ENCODE peak calls at places on chromosome 5, in five cellular contexts. O is neural progenitor cell, H is M059J, Q is hepatic stellate cell, I is T follicular helper cell. M is an unnamed sample.

GRCh38 chr5:158384535-158385421 is 525.8 kb upstream of the CLINT1 start:
- DNase-seq in I (no peak), O (no peak), Q (peak; percentile 40), H (peak; percentile 96), M (peak; percentile 99)

GRCh38 chr5:147484708-147485020 is 25.2 kb downstream of the DPYSL3 start:
- DNase-seq in Q (no peak), I (no peak), O (no peak), H (no peak), M (no peak)

GRCh38 chr5:142671276-142671675 is 14.6 kb downstream of the FGF1 start:
- DNase-seq in Q (no peak), I (no peak), O (no peak), H (no peak), M (no peak)

GRCh38 chr5:12330993-12331588 is 426.8 kb upstream of the CTNND2 start:
- DNase-seq in I (no peak), O (peak; percentile 20), Q (no peak), H (no peak), M (no peak)

GRCh38 chr5:153365547-153365946 is 124.9 kb upstream of the GRIA1 start:
- DNase-seq in O (no peak), Q (no peak), H (no peak), I (no peak), M (no peak)

GRCh38 chr5:111848374-111848914 is 91.5 kb upstream of the NREP start:
- DNase-seq in I (no peak), O (no peak), Q (no peak), H (peak; percentile 48), M (no peak)

GRCh38 chr5:154176191-154176590 is 14.3 kb upstream of the GALNT10 start:
- DNase-seq in O (no peak), I (no peak), Q (no peak), H (peak; percentile 41), M (peak; percentile 47)

GRCh38 chr5:89729623-89730390 is 679.7 kb downstream of the CETN3 start:
- DNase-seq in I (no peak), H (peak; percentile 7), O (no peak), Q (no peak), M (no peak)

GRCh38 chr5:35337332-35338168 is 107.3 kb upstream of the PRLR start:
- DNase-seq in O (peak; percentile 34), H (no peak), I (no peak), Q (no peak), M (no peak)

GRCh38 chr5:82168294-82168693 is 109.9 kb downstream of the RPS23 start:
- DNase-seq in Q (peak; percentile 14), H (peak; percentile 30), O (no peak), I (no peak), M (peak; percentile 43)

GRCh38 chr5:147750065-147750464 is 32.5 kb downstream of the JAKMIP2 start:
- DNase-seq in H (no peak), I (no peak), O (peak; percentile 40), Q (no peak), M (no peak)

GRCh38 chr5:81768960-81769452 is 18.1 kb upstream of the SSBP2 start:
- DNase-seq in Q (peak; percentile 74), O (no peak), H (peak; percentile 93), I (no peak), M (peak; percentile 84)

GRCh38 chr5:133829786-133830185 is 138.6 kb downstream of the C5orf15 start:
- DNase-seq in O (no peak), H (no peak), I (no peak), Q (no peak), M (no peak)

GRCh38 chr5:71569748-71570509 is 17.2 kb upstream of the MCCC2 start:
- DNase-seq in H (no peak), O (no peak), I (no peak), Q (no peak), M (no peak)

GRCh38 chr5:74295141-74295540 is 345.4 kb downstream of the ENC1 start:
- DNase-seq in I (no peak), Q (no peak), H (no peak), O (no peak), M (no peak)

GRCh38 chr5:153813871-153814270 is 224.8 kb downstream of the FAM114A2 start:
- DNase-seq in I (no peak), H (peak; percentile 46), Q (no peak), O (no peak), M (no peak)

GRCh38 chr5:135167634-135168033 is 133.6 kb upstream of the PITX1 start:
- DNase-seq in Q (no peak), I (no peak), O (no peak), H (no peak), M (no peak)

GRCh38 chr5:174599992-174600391 is 124.4 kb upstream of the MSX2 start:
- DNase-seq in I (no peak), O (peak; percentile 36), H (no peak), Q (no peak), M (no peak)

GRCh38 chr5:39498247-39498952 is 73.6 kb upstream of the DAB2 start:
- DNase-seq in H (peak; percentile 63), I (no peak), Q (peak; percentile 22), O (no peak), M (peak; percentile 72)

M was measured in EL.